ENCODE peak calls at places on chromosomes 7 and 10, in eight cellular contexts. P, K, F, S, B, Z, T and X are unnamed samples. For H3K36me3, the result is how much of the 10 kb centered on the place peaks cover.

GRCh38 chr10:46240684-46241565 is 45.9 kb upstream of the ANTXRL start:
- DNase-seq in P (no peak), K (no peak), F (no peak), S (no peak), B (no peak), Z (no peak), T (no peak), X (no peak)

GRCh38 chr7:10646249-10646648 is 327.4 kb upstream of the PHF14 start:
- DNase-seq in P (no peak), K (no peak), F (no peak), S (no peak), B (no peak), Z (no peak), T (no peak), X (peak)

GRCh38 chr7:46257766-46258448 is 336.8 kb upstream of the IGFBP3 start:
- DNase-seq in P (no peak), K (no peak), F (no peak), S (no peak), B (peak), Z (no peak), T (peak), X (no peak)

GRCh38 chr7:103805376-103805775 is 184.1 kb downstream of the RELN start:
- DNase-seq in P (no peak), K (no peak), F (no peak), S (no peak), B (no peak), Z (no peak), T (no peak), X (no peak)

GRCh38 chr7:19919156-19920085 is 146.0 kb upstream of the TMEM196 start:
- DNase-seq in P (no peak), K (no peak), F (no peak), S (no peak), B (peak), Z (no peak), T (no peak), X (peak)

GRCh38 chr10:49679480-49679893 is at the start of gene C10orf53:
- DNase-seq in P (peak), K (peak), F (no peak), S (no peak), B (peak), Z (no peak), T (no peak), X (no peak)

GRCh38 chr7:78437118-78437517 is 638.5 kb downstream of the PHTF2 start:
- DNase-seq in P (no peak), K (no peak), F (no peak), S (no peak), B (no peak), Z (peak), T (no peak), X (no peak)

GRCh38 chr7:128392446-128393327 is 17.1 kb downstream of the IMPDH1 start:
- DNase-seq in P (peak), K (no peak), F (no peak), S (no peak), B (no peak), Z (no peak), T (no peak), X (no peak)

GRCh38 chr7:99829520-99830160 is 1.8 kb downstream of the CYP3A43 start:
- DNase-seq in P (no peak), K (no peak), F (no peak), S (no peak), B (no peak), Z (peak), T (no peak), X (no peak)

GRCh38 chr10:60883187-60883586 is 60.8 kb downstream of the RHOBTB1 start:
- DNase-seq in P (no peak), K (peak), F (no peak), S (no peak), B (peak), Z (peak), T (peak), X (no peak)

GRCh38 chr10:11154809-11155208 is 137.1 kb downstream of the CELF2 start:
- DNase-seq in P (no peak), K (no peak), F (no peak), S (no peak), B (no peak), Z (no peak), T (no peak), X (no peak)
- TF ChIP-seq POLR2AphosphoS5 in P (no peak), K (no peak), F (no peak), S (no peak), B (no peak), Z (no peak), T (no peak), X (no peak)

GRCh38 chr7:6032167-6032566 is 991 bp downstream of the ANKRD61 start:
- DNase-seq in P (no peak), K (no peak), F (no peak), S (no peak), B (no peak), Z (no peak), T (no peak), X (no peak)

GRCh38 chr7:6031567-6031966 is 391 bp downstream of the ANKRD61 start:
- DNase-seq in P (no peak), K (no peak), F (no peak), S (no peak), B (no peak), Z (no peak), T (no peak), X (no peak)

GRCh38 chr7:6030988-6031387 is at the start of gene ANKRD61:
- DNase-seq in P (no peak), K (no peak), F (no peak), S (no peak), B (no peak), Z (no peak), T (no peak), X (no peak)

GRCh38 chr7:6035686-6036085 is 4.5 kb downstream of the ANKRD61 start:
- DNase-seq in P (no peak), K (no peak), F (no peak), S (no peak), B (no peak), Z (no peak), T (no peak), X (no peak)

DNA sequence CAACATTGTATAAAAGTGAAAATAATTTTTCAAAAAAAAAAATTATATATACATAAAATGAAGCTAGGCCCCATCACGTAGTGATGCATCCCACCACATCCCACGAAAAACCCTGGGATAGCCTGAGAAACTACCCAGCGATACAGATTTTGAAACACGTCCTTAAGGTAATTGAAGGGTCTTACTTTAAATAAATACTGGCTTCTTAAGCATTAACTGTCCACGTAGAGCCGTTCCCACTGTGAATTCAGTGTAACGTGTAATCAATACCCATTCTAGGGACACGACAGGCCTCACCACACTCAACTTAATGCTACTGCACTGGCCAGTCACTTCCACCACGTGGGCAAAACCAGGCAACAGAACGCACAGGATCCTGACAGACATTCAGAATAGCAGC is 4.0 kb downstream of the ANKRD61 start:
- DNase-seq in P (no peak), K (no peak), F (no peak), S (no peak), B (no peak), Z (no peak), T (no peak), X (no peak)
- H3K36me3 ChIP-seq in P (half or more), K (under half), F (under half), S (half or more), B (under half), Z (under half), T (under half), X (half or more)

DNA sequence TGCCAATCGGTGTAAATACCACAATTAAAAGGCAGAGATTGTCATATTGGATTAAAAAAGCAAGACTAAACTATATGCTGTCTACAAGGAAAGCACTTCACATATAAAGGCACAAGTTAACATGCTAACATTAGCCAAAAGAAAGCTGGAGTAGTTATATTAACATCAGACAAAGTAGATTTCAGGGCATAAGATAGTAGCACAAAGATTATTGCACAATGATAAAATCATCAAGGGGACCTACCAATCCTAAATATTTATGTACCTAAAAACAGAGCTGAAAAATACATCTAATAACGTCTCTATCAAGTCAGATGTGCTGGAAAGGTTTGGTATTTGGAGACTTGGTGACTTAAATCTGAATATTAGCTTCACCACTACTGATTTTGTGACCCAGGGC is 156.6 kb downstream of the DOCK4 start:
- DNase-seq in P (no peak), K (no peak), F (no peak), S (no peak), B (no peak), Z (no peak), T (no peak), X (no peak)
- TF ChIP-seq POLR2AphosphoS5 in P (no peak), K (no peak), F (no peak), S (no peak), B (no peak), Z (no peak), T (no peak), X (no peak)

GRCh38 chr7:156968183-156968582 is 18.7 kb downstream of the NOM1 start:
- DNase-seq in P (no peak), K (no peak), F (no peak), S (no peak), B (no peak), Z (no peak), T (no peak), X (no peak)
- H3K36me3 ChIP-seq in P (half or more), K (half or more), F (under half), S (half or more), B (under half), Z (under half), T (under half), X (half or more)

DNA sequence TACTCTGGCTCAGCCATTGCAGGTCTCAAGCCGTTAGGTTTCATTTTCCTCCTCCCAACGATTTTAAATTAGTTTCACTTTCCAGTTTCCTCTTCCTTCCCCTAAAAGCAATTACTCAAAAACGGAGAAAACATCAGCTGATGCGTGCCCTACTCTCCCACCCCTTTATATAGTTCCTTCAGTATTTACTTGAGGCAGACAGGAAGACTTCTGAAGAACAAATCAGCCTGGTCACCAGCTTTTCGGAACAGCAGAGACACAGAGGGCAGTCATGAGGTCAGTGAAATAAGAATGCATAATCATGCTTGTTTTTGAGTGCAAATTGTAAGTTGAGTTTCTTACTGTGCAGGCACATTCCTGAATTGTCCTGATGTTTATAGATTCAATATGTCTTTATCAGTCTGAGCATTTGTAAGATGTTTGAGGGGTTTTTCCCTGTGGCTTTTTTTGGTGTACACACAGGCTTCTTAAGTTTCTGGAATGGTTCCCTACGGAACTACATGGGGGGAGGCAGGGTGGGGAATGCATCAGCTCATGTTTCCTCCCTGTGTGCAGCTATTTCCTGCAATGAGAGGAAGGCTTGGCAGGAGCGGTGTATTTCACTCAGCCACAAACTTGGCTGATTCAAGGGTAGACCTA is at the start of gene IFIT3:
- DNase-seq in P (peak), K (no peak), F (no peak), S (no peak), B (peak), Z (peak), T (peak), X (no peak)
- TF ChIP-seq POLR2AphosphoS5 in P (no peak), K (no peak), F (peak), S (peak), B (peak), Z (no peak), T (no peak), X (peak)

DNA sequence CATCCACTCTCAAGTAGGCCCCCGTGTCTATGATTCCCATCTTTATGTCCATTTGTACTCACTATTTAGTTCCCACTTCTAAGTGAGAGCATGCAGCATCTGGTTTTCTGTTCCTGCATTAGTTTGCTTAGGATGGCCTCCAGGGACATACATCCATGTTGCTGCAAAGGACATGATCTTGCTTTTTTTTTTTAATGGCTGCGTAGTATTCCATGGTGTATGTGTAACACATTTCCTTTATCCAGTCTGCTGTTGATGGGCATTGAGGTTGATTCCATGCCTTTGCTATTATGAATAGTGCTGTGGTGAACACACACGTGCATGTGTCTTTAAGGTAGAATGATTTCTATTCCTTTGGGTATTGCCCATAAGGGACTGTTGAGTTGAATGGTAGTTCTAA is 67.8 kb downstream of the SFMBT2 start:
- DNase-seq in P (no peak), K (no peak), F (no peak), S (no peak), B (no peak), Z (no peak), T (no peak), X (no peak)
- H3K36me3 ChIP-seq in P (under half), K (under half), F (under half), S (under half), B (under half), Z (under half), T (under half), X (under half)

DNA sequence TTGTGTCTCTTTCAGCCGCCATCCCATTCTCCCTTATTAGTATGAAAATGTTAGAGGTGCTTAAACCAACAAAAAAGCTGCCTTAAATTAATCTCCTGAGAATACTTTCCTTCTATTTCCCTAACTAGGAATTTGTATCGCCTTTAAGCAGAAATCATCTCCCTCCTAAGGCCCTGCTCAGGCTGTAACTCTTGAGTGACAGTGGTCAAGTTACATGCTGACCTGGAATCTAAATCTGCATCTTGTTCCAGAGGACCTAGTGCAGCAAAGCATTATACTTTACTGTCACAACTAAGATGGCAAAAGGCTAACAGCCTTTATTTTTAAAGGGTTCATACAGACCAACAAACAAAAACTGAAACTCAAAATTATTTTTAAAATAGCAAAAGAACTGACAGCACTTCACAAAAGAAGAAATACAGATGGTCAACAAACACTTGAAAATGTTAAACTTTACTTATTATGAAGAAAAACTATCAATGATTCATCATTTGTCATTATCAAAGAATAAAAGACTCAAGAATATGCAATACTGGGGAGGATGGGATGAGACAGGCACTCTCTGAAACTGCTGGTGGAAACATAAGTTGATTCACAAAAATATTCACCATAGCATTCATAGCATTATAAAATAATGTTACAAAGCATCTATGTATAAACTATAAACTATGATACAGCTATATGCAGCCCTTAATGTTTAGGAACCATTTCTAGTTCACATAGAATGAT is 11.0 kb downstream of the CYREN start:
- DNase-seq in P (no peak), K (no peak), F (no peak), S (no peak), B (no peak), Z (no peak), T (no peak), X (no peak)
- TF ChIP-seq POLR2AphosphoS5 in P (no peak), K (no peak), F (no peak), S (peak), B (no peak), Z (no peak), T (no peak), X (no peak)

DNA sequence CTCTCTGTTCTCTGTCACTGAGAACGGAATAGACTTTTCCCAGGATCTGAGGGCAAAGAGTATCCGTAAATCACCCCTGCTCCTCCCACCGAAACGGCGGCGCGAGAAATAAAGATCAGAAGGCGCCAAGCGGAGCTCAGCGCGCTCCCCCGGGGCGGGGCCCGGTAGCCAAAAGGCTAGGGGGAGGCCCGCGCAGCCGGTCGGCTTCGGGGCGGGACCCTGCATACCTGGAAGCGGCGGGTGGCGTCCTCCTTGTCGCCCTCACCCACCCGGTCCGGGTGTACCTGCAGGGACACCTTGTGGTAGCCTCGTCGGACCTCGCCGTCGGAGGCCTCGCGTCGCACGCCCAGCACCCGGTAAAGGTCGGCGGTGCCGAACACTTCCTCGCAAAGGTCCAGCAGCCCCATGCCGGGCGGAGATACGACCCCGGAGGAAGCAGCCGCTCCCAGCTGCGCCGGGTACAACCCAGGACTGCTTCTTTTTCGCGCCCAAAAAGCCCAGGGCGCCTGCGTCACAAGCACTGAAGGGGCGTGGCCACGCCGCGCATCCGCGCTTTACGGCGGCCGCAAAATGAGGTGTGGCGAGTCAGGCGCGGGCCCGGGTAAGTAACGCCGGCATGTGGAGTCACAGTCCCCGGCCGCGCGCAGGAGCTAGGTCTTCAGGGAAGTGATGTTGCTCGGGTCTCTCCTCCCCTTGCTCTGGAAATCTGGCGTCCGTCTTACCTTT is at the start of gene DNAJC9:
- DNase-seq in P (peak), K (peak), F (peak), S (peak), B (peak), Z (peak), T (peak), X (no peak)
- H3K36me3 ChIP-seq in P (under half), K (half or more), F (under half), S (half or more), B (under half), Z (under half), T (under half), X (under half)

DNA sequence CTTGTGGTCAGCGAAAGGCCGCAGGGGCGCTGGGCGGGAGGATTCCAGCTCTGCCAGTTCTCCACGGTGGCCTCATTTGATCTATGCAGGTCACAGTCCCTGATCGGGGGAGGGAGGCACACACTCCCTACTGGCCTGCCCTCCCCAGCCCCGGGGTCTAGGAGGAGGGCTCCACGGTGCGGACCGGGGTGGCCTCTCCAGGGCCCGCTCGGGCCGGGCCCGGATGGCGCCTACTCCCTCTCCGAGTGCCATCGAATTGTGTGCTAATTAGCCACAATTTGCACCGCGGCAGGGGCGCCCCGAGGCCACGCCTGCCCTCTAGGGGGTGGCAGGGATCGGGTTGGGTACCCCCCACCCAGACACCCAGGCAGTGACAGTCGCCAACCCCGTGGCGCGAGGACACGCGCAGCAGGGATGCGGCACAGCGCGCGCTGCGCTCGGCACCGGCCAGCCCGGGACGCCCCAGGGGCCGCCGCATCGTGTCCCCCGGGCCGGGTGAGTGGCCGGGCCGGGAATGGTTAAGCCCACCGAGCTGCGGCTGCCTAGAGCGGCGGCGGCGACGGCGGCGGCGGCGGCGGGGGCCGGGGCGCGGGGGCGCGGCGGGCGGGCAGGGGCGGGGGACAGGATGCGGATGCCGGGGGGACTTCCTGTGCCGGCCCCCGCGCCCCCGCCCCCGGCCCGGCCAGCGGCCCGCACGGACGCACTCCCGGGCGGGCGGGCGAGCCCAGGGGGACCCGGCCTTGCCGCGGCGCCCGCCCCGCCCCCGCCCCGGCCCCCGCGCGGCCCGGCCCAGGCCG is at the start of gene ZNF853:
- DNase-seq in P (no peak), K (peak), F (no peak), S (peak), B (no peak), Z (no peak), T (no peak), X (no peak)
- TF ChIP-seq POLR2AphosphoS5 in P (no peak), K (no peak), F (no peak), S (no peak), B (no peak), Z (no peak), T (no peak), X (no peak)

GRCh38 chr10:100173035-100173434 is 12.8 kb downstream of the ERLIN1 start:
- DNase-seq in P (no peak), K (no peak), F (no peak), S (no peak), B (no peak), Z (no peak), T (no peak), X (no peak)

GRCh38 chr10:100172349-100172748 is 13.5 kb downstream of the ERLIN1 start:
- DNase-seq in P (no peak), K (no peak), F (no peak), S (no peak), B (no peak), Z (no peak), T (no peak), X (no peak)

GRCh38 chr10:100174699-100175677 is 10.8 kb downstream of the ERLIN1 start:
- DNase-seq in P (no peak), K (no peak), F (no peak), S (no peak), B (no peak), Z (no peak), T (no peak), X (no peak)

GRCh38 chr10:100175873-100176272 is 10.0 kb downstream of the ERLIN1 start:
- DNase-seq in P (no peak), K (no peak), F (no peak), S (no peak), B (no peak), Z (no peak), T (no peak), X (no peak)
- H3K36me3 ChIP-seq in P (half or more), K (under half), F (under half), S (half or more), B (under half), Z (under half), T (half or more), X (half or more)